ENCODE peak calls at places on chromosomes 13 and 19, in five cellular contexts. W is H1, A is HepG2, X is GM12878, S is HCT116. U is an unnamed sample.

GRCh38 chr13:100493418-100493817 is 95.2 kb downstream of the GGACT start:
- DNase-seq in W (no peak), S (no peak), A (no peak), X (no peak), U (no peak)

GRCh38 chr13:113950451-113951245 is 23.2 kb downstream of the C13orf46 start:
- DNase-seq in W (no peak), S (no peak), X (no peak), A (no peak), U (no peak)

GRCh38 chr13:42211704-42212103 is 60.2 kb upstream of the AKAP11 start:
- DNase-seq in W (no peak), S (no peak), X (no peak), A (no peak), U (no peak)

GRCh38 chr13:94168784-94169512 is 310.5 kb downstream of the DCT start:
- DNase-seq in S (no peak), X (no peak), W (no peak), A (no peak), U (no peak)

GRCh38 chr19:4007836-4008539 is 452 bp downstream of the PIAS4 start:
- DNase-seq in W (peak), X (no peak), S (no peak), A (peak), U (no peak)

GRCh38 chr13:100075700-100076587 is 12.9 kb upstream of the PCCA start:
- DNase-seq in A (peak), W (no peak), S (no peak), X (no peak), U (no peak)

GRCh38 chr19:16566161-16566560 is 6.1 kb downstream of the SLC35E1 start:
- DNase-seq in S (no peak), W (no peak), A (no peak), X (no peak), U (no peak)

GRCh38 chr13:40342461-40342860 is 324.0 kb downstream of the FOXO1 start:
- DNase-seq in W (peak), S (no peak), X (no peak), A (no peak), U (no peak)

GRCh38 chr19:14023404-14024235 is 4.3 kb upstream of the RLN3 start:
- DNase-seq in S (no peak), A (peak), X (no peak), W (peak), U (peak)

GRCh38 chr19:35248310-35249145 is at the start of gene LSR:
- DNase-seq in S (peak), X (peak), A (peak), W (peak), U (peak)

GRCh38 chr19:13881692-13882418 is 4.9 kb downstream of the NANOS3 start:
- DNase-seq in A (no peak), X (no peak), S (no peak), W (no peak), U (no peak)

GRCh38 chr13:44312898-44313551 is 60.6 kb upstream of the SERP2 start:
- DNase-seq in S (peak), W (no peak), A (peak), X (no peak), U (no peak)

GRCh38 chr13:110230661-110231347 is 76.2 kb downstream of the COL4A1 start:
- DNase-seq in A (no peak), X (no peak), S (no peak), W (no peak), U (no peak)

GRCh38 chr13:85725433-85725832 is 73.8 kb downstream of the SLITRK6 start:
- DNase-seq in S (no peak), X (no peak), A (no peak), W (no peak), U (no peak)

GRCh38 chr13:30334663-30335386 is 27.5 kb upstream of the KATNAL1 start:
- DNase-seq in W (peak), X (no peak), A (peak), S (peak), U (peak)

GRCh38 chr19:50003810-50004419 is 21.3 kb downstream of the VRK3 start:
- DNase-seq in W (no peak), S (peak), A (no peak), X (peak), U (no peak)

GRCh38 chr19:35710784-35711723 is 6.7 kb downstream of the ZBTB32 start:
- DNase-seq in A (no peak), W (no peak), S (no peak), X (peak), U (no peak)

GRCh38 chr13:60837806-60838205 is 440.8 kb downstream of the TDRD3 start:
- DNase-seq in W (no peak), A (no peak), X (no peak), S (no peak), U (no peak)

GRCh38 chr13:92802776-92803175 is 423.8 kb upstream of the GPC6 start:
- DNase-seq in W (no peak), A (no peak), S (no peak), X (no peak), U (no peak)

GRCh38 chr19:41703602-41704293 is 4.7 kb upstream of the CEACAM5 start:
- DNase-seq in S (no peak), A (no peak), W (no peak), X (no peak), U (no peak)

GRCh38 chr19:6828698-6829633 is 56.5 kb downstream of the VAV1 start:
- DNase-seq in A (no peak), X (peak), S (peak), W (no peak), U (peak)

GRCh38 chr13:48163066-48163465 is 68.2 kb upstream of the MED4 start:
- DNase-seq in W (no peak), S (no peak), A (no peak), X (no peak), U (no peak)

GRCh38 chr19:38062959-38063786 is 156.2 kb downstream of the SIPA1L3 start:
- DNase-seq in S (no peak), W (no peak), A (no peak), X (no peak), U (peak)
- TF ChIP-seq JUND in S (no peak), W (no peak), A (no peak), X (no peak), U (no peak)

GRCh38 chr13:107043016-107043957 is 475.4 kb upstream of the ARGLU1 start:
- DNase-seq in X (no peak), S (no peak), A (no peak), W (no peak), U (no peak)
- TF ChIP-seq JUND in X (no peak), S (no peak), A (no peak), W (no peak), U (no peak)

GRCh38 chr19:1511989-1512338 is 855 bp downstream of the ADAMTSL5 start:
- DNase-seq in S (no peak), W (no peak), X (no peak), A (no peak), U (no peak)

GRCh38 chr19:1514295-1514661 is 1.5 kb upstream of the ADAMTSL5 start:
- DNase-seq in A (no peak), S (no peak), X (no peak), W (no peak), U (no peak)

GRCh38 chr19:1512671-1513491 is at the start of gene ADAMTSL5:
- DNase-seq in W (no peak), A (peak), S (no peak), X (no peak), U (no peak)

GRCh38 chr19:1514986-1515721 is 2.3 kb upstream of the ADAMTSL5 start:
- DNase-seq in A (no peak), W (no peak), X (no peak), S (no peak), U (no peak)

GRCh38 chr19:1513492-1514294 is 874 bp upstream of the ADAMTSL5 start:
- DNase-seq in X (no peak), A (no peak), S (peak), W (peak), U (no peak)
- TF ChIP-seq JUND in X (no peak), A (no peak), S (no peak), W (no peak), U (no peak)

GRCh38 chr13:91014696-91015095 is 332.8 kb upstream of the MIR17HG start:
- DNase-seq in S (no peak), A (no peak), W (no peak), X (no peak), U (no peak)
- TF ChIP-seq JUND in S (no peak), A (no peak), W (no peak), X (no peak), U (no peak)

GRCh38 chr19:10927691-10928562 is 512 bp downstream of the YIPF2 start:
- DNase-seq in W (no peak), S (no peak), X (no peak), A (no peak), U (no peak)
- TF ChIP-seq JUND in W (no peak), S (no peak), X (no peak), A (no peak), U (no peak)